ENCODE peak calls at places on chromosomes 6 and 20, in seven cellular contexts. C is choroid plexus epithelial cell, I is A549, N is H9, S is coronary artery, E is foreskin keratinocyte, U is cardiac muscle cell. W is an unnamed sample.

GRCh38 chr6:89008299-89008698 is 44.9 kb upstream of the RNGTT start:
- DNase-seq in E (no peak), I (no peak), S (no peak), N (no peak), U (no peak), C (no peak), W (no peak)

GRCh38 chr20:52552181-52552872 is 360.7 kb upstream of the ZFP64 start:
- DNase-seq in I (no peak), U (no peak), N (no peak), S (no peak), E (peak; percentile 68), C (peak; percentile 2), W (no peak)

GRCh38 chr6:160386869-160387518 is 38.8 kb downstream of the SLC22A3 start:
- DNase-seq in S (no peak), N (no peak), U (no peak), E (peak; percentile 67), C (peak; percentile 7), I (peak; percentile 78), W (peak; percentile 71)

GRCh38 chr6:17877196-17877889 is 110.1 kb downstream of the KIF13A start:
- DNase-seq in I (peak; percentile 81), C (peak; percentile 63), U (no peak), S (no peak), E (peak; percentile 74), N (no peak), W (no peak)

GRCh38 chr6:70246118-70246517 is 56.8 kb downstream of the COL9A1 start:
- DNase-seq in U (no peak), E (no peak), C (no peak), I (no peak), S (no peak), N (no peak), W (no peak)

GRCh38 chr6:499617-500016 is 108.1 kb downstream of the IRF4 start:
- DNase-seq in E (no peak), S (no peak), U (no peak), N (no peak), I (no peak), C (peak; percentile 18), W (no peak)

GRCh38 chr6:163416640-163417253 is 2.2 kb downstream of the QKI start:
- DNase-seq in N (no peak), U (peak; percentile 87), S (no peak), I (peak; percentile 75), C (peak; percentile 91), E (no peak), W (no peak)

GRCh38 chr6:141403827-141404226 is 728.9 kb upstream of the GJE1 start:
- DNase-seq in U (no peak), N (no peak), C (peak; percentile 78), E (no peak), S (no peak), I (no peak), W (no peak)

GRCh38 chr20:14333734-14334133 is 3.7 kb downstream of the FLRT3 start:
- DNase-seq in E (no peak), S (no peak), N (no peak), I (no peak), C (no peak), U (no peak), W (no peak)

GRCh38 chr6:41278699-41279405 is 7.6 kb downstream of the TREM1 start:
- DNase-seq in N (peak; percentile 88), C (peak; percentile 87), U (peak; percentile 87), S (no peak), E (no peak), I (peak; percentile 58), W (no peak)

GRCh38 chr6:34560366-34561226 is 4.5 kb upstream of the SPDEF start:
- DNase-seq in E (no peak), C (peak; percentile 31), U (peak; percentile 83), N (no peak), I (no peak), S (no peak), W (no peak)
- TF ChIP-seq CTCF in E (no peak), C (no peak), U (peak; percentile 21), N (no peak), I (no peak), S (no peak), W (no peak)

GRCh38 chr6:25602680-25602982 is 49.4 kb upstream of the SCGN start:
- DNase-seq in S (no peak), C (no peak), I (no peak), E (no peak), U (no peak), N (no peak), W (no peak)
- TF ChIP-seq CTCF in S (no peak), C (no peak), I (no peak), E (no peak), U (no peak), N (no peak), W (no peak)

GRCh38 chr6:35419431-35419830 is 32.7 kb upstream of the FANCE start:
- DNase-seq in U (peak; percentile 36), N (no peak), I (peak; percentile 16), C (peak; percentile 95), E (no peak), S (no peak), W (no peak)
- TF ChIP-seq CTCF in U (peak; percentile 47), N (peak; percentile 45), I (no peak), C (peak; percentile 66), E (peak; percentile 26), S (no peak), W (no peak)

GRCh38 chr6:22668307-22668706 is 98.9 kb downstream of the HDGFL1 start:
- DNase-seq in N (no peak), I (no peak), U (no peak), S (no peak), E (no peak), C (peak; percentile 11), W (no peak)

GRCh38 chr6:22664968-22665367 is 95.6 kb downstream of the HDGFL1 start:
- DNase-seq in E (peak; percentile 60), S (no peak), U (no peak), C (no peak), I (no peak), N (no peak), W (no peak)

GRCh38 chr6:22668717-22669116 is 99.4 kb downstream of the HDGFL1 start:
- DNase-seq in E (no peak), I (no peak), N (no peak), U (no peak), S (no peak), C (no peak), W (no peak)

GRCh38 chr6:22667855-22668254 is 98.5 kb downstream of the HDGFL1 start:
- DNase-seq in C (no peak), I (no peak), E (no peak), S (no peak), N (no peak), U (no peak), W (no peak)

GRCh38 chr6:22666021-22666420 is 96.7 kb downstream of the HDGFL1 start:
- DNase-seq in C (no peak), I (no peak), S (no peak), E (no peak), U (no peak), N (no peak), W (no peak)
- TF ChIP-seq CTCF in C (no peak), I (no peak), S (no peak), E (no peak), U (no peak), N (no peak), W (no peak)

GRCh38 chr6:165930668-165931067 is 237.0 kb downstream of the TBXT start:
- DNase-seq in S (no peak), C (no peak), U (no peak), N (no peak), E (no peak), I (no peak), W (no peak)

GRCh38 chr6:165936096-165936495 is 231.6 kb downstream of the TBXT start:
- DNase-seq in N (no peak), C (no peak), I (no peak), S (no peak), U (no peak), E (no peak), W (no peak)

GRCh38 chr6:165936660-165937059 is 231.0 kb downstream of the TBXT start:
- DNase-seq in U (no peak), C (no peak), I (no peak), E (no peak), N (no peak), S (no peak), W (no peak)

GRCh38 chr6:165929607-165930006 is 238.0 kb downstream of the TBXT start:
- DNase-seq in C (no peak), S (no peak), I (no peak), E (no peak), N (no peak), U (no peak), W (no peak)

GRCh38 chr6:165931675-165932074 is 236.0 kb downstream of the TBXT start:
- DNase-seq in C (no peak), E (no peak), S (no peak), I (no peak), U (peak; percentile 1), N (peak; percentile 39), W (no peak)
- TF ChIP-seq CTCF in C (peak; percentile 8), E (no peak), S (no peak), I (no peak), U (no peak), N (peak; percentile 39), W (no peak)